ENCODE peak calls at places on chromosomes 4 and X, in five cellular contexts. M is cardiac muscle cell, L is OCI-LY7, W is K562, I is progenitor cell of endocrine pancreas. E is an unnamed sample.

GRCh38 chrX:109399831-109400230 is 82.1 kb downstream of the GUCY2F start:
- DNase-seq in M (no peak), I (no peak), L (no peak), W (no peak), E (no peak)

GRCh38 chr4:5874811-5875465 is 17.9 kb downstream of the CRMP1 start:
- DNase-seq in M (no peak), I (no peak), L (no peak), W (no peak), E (no peak)

GRCh38 chrX:103782640-103783039 is 6.0 kb downstream of the PLP1 start:
- DNase-seq in W (no peak), L (no peak), I (no peak), M (no peak), E (no peak)

GRCh38 chrX:8845060-8845459 is 43.9 kb upstream of the FAM9A start:
- DNase-seq in W (peak; percentile 3), L (no peak), I (no peak), M (no peak), E (no peak)

GRCh38 chr4:74628808-74629616 is 165.3 kb downstream of the BTC start:
- DNase-seq in W (peak; percentile 27), I (no peak), M (no peak), L (no peak), E (no peak)

GRCh38 chrX:53188763-53189162 is 36.2 kb downstream of the KDM5C start:
- DNase-seq in M (no peak), W (no peak), L (no peak), I (no peak), E (no peak)

GRCh38 chrX:19863237-19864223 is 23.9 kb downstream of the SH3KBP1 start:
- DNase-seq in L (peak; percentile 78), W (no peak), M (no peak), I (no peak), E (no peak)

GRCh38 chr4:159248383-159249178 is 145.7 kb downstream of the RAPGEF2 start:
- DNase-seq in W (no peak), M (peak; percentile 53), I (no peak), L (no peak), E (no peak)

GRCh38 chrX:1231850-1232505 is 19.5 kb upstream of the CRLF2 start:
- DNase-seq in L (no peak), M (no peak), I (no peak), W (no peak), E (no peak)

GRCh38 chr4:146232131-146232722 is 17.9 kb downstream of the REELD1 start:
- DNase-seq in M (no peak), L (no peak), W (no peak), I (no peak), E (no peak)

GRCh38 chr4:78954048-78954666 is 14.9 kb upstream of the PAQR3 start:
- DNase-seq in I (no peak), L (peak; percentile 40), M (peak; percentile 68), W (peak; percentile 51), E (no peak)
- TF ChIP-seq CTCF in I (peak; percentile 67), L (peak; percentile 78), M (peak; percentile 41), W (peak; percentile 79), E (no peak)

DNA sequence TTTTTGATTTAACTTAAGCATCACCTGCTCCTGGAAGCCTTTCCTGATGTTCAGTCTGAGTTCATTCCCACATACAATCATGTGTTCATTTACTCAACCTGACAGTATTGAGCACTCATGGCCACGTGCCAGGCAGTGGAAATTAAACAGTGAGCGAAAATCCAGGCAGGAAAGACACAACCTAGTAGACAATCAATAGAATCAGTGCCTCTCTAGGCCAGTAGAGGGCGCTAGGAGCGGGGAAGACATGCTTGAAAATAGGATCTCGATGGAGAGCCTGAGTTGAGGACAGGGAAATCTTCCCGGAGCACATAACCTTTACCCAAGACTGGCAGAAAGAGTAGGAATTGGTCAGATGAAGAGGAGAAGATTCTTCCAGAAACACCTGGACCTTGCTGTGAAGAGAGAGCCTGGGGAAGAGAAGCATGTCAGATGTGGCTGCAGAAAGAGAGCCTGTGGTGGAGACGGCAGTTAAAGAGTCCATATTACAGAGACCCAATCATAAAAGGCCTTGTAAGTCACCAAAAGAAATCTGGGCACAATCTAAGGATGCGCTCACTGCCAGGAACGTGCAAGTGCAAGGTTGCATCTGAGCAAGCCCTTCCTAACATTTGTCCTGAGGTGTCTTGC is 103.5 kb downstream of the LDB2 start:
- DNase-seq in M (peak; percentile 69), I (peak; percentile 49), W (peak; percentile 55), L (peak; percentile 37), E (peak; percentile 37)
- TF ChIP-seq CTCF in M (peak; percentile 93), I (peak; percentile 78), W (peak; percentile 66), L (peak; percentile 86), E (peak; percentile 94)

GRCh38 chrX:49101629-49101984 is 21.9 kb upstream of the WDR45 start:
- DNase-seq in W (peak; percentile 22), L (peak; percentile 17), I (no peak), M (no peak), E (no peak)
- TF ChIP-seq CTCF in W (no peak), L (peak; percentile 67), I (no peak), M (peak; percentile 10), E (no peak)

GRCh38 chr4:175536852-175537453 is 275.1 kb downstream of the GPM6A start:
- DNase-seq in M (peak; percentile 52), W (peak; percentile 30), I (no peak), L (peak; percentile 82), E (no peak)
- TF ChIP-seq CTCF in M (peak; percentile 44), W (peak; percentile 41), I (peak; percentile 80), L (peak; percentile 89), E (no peak)

DNA sequence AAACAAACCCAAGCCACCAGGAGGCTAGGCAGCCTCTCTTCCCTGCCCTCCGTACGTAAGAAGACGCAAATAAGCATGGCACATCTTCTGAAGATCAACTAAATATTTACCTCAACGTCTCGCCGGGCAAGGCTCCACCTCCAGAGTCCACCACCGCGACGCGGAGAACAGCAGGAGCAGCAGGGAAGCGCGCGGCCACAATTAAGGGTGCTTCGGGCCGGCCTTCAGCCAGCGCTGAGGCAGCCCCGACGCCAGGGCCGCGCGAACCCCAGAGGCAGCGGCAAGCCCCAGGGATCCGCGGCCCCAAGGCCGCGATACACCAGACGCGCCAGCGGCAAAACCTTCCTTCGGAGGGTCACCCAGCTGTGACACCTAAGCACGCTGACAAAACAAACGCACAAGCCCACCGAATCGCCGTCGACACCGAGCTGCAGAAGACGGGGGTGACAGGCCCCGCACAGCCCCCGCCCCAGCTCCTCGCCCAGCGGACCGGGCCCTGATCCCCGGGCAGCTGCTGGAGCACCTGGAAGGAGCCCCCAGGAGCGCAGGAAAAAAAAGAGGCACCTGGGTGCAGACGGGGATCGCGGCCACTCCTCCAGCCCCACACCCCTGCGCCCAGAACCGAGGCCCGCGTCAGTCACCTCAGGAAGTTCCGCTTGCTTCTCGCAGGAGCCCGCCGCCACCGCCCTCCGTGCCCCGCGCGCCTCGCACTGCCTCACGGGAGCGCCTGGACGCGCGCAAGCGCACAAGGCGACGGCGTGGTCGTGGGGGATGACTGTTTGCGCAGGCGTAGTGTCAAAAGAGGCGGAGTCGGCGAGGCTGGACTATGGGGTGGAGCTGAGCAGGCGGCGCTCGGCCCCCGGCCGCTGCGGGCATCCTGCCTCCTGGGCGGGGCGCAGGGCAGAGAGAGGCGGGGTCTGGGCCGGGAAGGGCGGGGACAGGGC is at the start of the genes HAUS3 and POLN:
- DNase-seq in L (peak; percentile 98), I (peak; percentile 99), M (peak; percentile 99), W (peak; percentile 98), E (peak; percentile 99)
- TF ChIP-seq CTCF in L (peak; percentile 10), I (no peak), M (no peak), W (no peak), E (no peak)

GRCh38 chrX:115894087-115894486 is 276.5 kb upstream of the AGTR2 start:
- DNase-seq in I (no peak), W (peak; percentile 45), M (no peak), L (no peak), E (no peak)
- TF ChIP-seq CTCF in I (peak; percentile 11), W (peak; percentile 54), M (no peak), L (no peak), E (no peak)

DNA sequence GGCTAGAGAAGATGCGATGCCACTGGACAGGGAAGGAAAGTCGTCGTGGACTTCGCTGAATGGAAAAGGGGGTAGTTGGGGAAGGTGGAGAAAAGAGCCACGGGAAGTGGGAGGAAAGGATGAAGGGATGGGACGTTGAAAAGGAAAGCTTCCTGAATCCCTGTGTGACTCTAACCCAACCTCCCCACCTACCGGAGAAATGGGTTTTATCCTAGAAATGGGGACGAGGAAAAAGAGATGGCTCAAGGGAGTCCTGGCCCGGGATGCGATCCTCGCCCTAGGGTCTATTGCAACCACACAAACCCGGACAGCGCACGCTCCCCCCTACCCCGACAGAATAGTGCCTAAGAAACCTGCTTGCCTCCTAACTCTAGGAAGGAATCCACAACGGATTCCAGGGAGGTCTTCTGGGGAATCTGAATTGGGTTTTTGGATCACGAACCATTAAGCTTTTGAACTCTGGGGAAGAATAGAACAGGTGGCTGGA is 738 bp upstream of the TSPAN5 start:
- DNase-seq in M (peak; percentile 22), L (no peak), I (no peak), W (no peak), E (no peak)
- TF ChIP-seq CTCF in M (no peak), L (no peak), I (no peak), W (no peak), E (no peak)

GRCh38 chr4:177292171-177292570 is 17.5 kb upstream of the NEIL3 start:
- DNase-seq in L (no peak), M (no peak), I (no peak), W (no peak), E (no peak)
- TF ChIP-seq CTCF in L (no peak), M (no peak), I (no peak), W (no peak), E (no peak)

DNA sequence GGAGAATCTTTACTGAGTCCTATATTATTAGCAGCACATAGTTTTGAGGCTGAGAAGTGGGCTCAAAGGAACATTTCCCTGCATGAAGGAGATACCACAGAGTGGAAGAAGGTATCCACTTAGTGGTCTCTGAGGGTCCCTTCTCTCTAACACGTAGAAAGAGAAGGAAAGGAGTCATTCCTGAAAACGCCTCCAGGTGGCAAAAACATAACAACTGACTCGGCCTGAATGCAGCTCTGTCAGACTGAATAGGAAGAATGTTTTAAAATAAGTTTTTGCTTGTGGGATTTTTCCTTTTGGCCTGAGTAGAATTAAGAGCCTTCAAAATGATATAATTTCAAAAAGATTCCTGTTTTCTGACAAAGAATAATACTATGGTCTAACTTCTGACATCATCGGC is 23.3 kb downstream of the RPGR start:
- DNase-seq in I (no peak), M (peak; percentile 15), W (peak; percentile 11), L (peak; percentile 11), E (no peak)
- TF ChIP-seq CTCF in I (peak; percentile 48), M (peak; percentile 49), W (peak; percentile 15), L (peak; percentile 53), E (no peak)

GRCh38 chr4:98113005-98113404 is 30.3 kb downstream of the STPG2 start:
- DNase-seq in W (peak; percentile 11), I (no peak), L (peak; percentile 4), M (peak; percentile 48), E (no peak)
- TF ChIP-seq CTCF in W (peak; percentile 46), I (peak; percentile 37), L (peak; percentile 46), M (peak; percentile 26), E (no peak)